ENCODE peak calls at places on chromosomes 4 and X, in eight cellular contexts. M is right lobe of liver; I is T-helper 2 cell; U is CD8-positive, alpha-beta memory T cell; F is activated naive CD4-positive, alpha-beta T cell; S is stimulated activated CD8-positive, alpha-beta memory T cell treated with anti-CD3 and anti-CD28 coated beads, Interleukin-7, amount 100 ng/mL, for 1 hour; H is HT-29; Z is tibial nerve. E is an unnamed sample.
A peak's percentile ranks its signal among the peaks of the same experiment; 100 is the strongest.

GRCh38 chr4:86302242-86302641 is 57.6 kb downstream of the MAPK10 start:
- DNase-seq in M (no peak), I (no peak), U (no peak), F (no peak), S (no peak), H (peak; percentile 19), Z (no peak), E (no peak)

GRCh38 chr4:139833131-139833930 is 167.7 kb downstream of the MGST2 start:
- DNase-seq in M (no peak), I (no peak), U (no peak), F (no peak), S (no peak), H (no peak), Z (no peak), E (no peak)

GRCh38 chr4:17812801-17813200 is 2.0 kb downstream of the NCAPG start:
- DNase-seq in M (no peak), I (no peak), U (no peak), F (no peak), S (no peak), H (no peak), Z (no peak), E (no peak)

GRCh38 chr4:176818531-176818930 is 25.8 kb upstream of the VEGFC start:
- DNase-seq in M (no peak), I (no peak), U (no peak), F (no peak), S (no peak), H (no peak), Z (no peak), E (no peak)

GRCh38 chrX:26597981-26598380 is 382.0 kb downstream of the MAGEB5 start:
- DNase-seq in M (no peak), I (no peak), U (no peak), F (no peak), S (no peak), H (no peak), Z (no peak), E (no peak)

GRCh38 chr4:72489267-72489666 is 79.8 kb downstream of the ADAMTS3 start:
- DNase-seq in M (no peak), I (no peak), U (no peak), F (no peak), S (no peak), H (no peak), Z (no peak), E (no peak)

GRCh38 chr4:101707596-101707995 is 82.9 kb upstream of the BANK1 start:
- DNase-seq in M (no peak), I (no peak), U (no peak), F (no peak), S (no peak), H (no peak), Z (no peak), E (no peak)

GRCh38 chr4:173242466-173243250 is 74.0 kb downstream of the GALNT7 start:
- DNase-seq in M (no peak), I (no peak), U (no peak), F (no peak), S (no peak), H (no peak), Z (no peak), E (no peak)

GRCh38 chr4:15117270-15117946 is 115.1 kb downstream of the CPEB2 start:
- DNase-seq in M (no peak), I (no peak), U (no peak), F (no peak), S (no peak), H (no peak), Z (no peak), E (no peak)

GRCh38 chr4:41120297-41121217 is 93.8 kb downstream of the APBB2 start:
- DNase-seq in M (peak; percentile 27), I (no peak), U (no peak), F (no peak), S (no peak), H (no peak), Z (peak; percentile 51), E (no peak)

GRCh38 chrX:120365320-120365719 is 3.4 kb downstream of the ATP1B4 start:
- DNase-seq in M (peak; percentile 47), I (peak; percentile 16), U (peak; percentile 11), F (peak; percentile 13), S (no peak), H (peak; percentile 55), Z (no peak), E (no peak)

E was measured in GOT3.